ENCODE peak calls at places on chromosomes 2 and 18, in four cellular contexts. X is neuronal stem cell; D is Peyer's patch; Z is CD4-positive, alpha-beta memory T cell. V is an unnamed sample.

GRCh38 chr2:117982376-117983033 is 31.4 kb downstream of the CCDC93 start:
- DNase-seq in X (no peak), D (no peak), Z (no peak), V (no peak)

GRCh38 chr2:128504242-128505149 is 185.8 kb upstream of the HS6ST1 start:
- DNase-seq in X (no peak), D (peak; percentile 73), Z (no peak), V (no peak)

GRCh38 chr2:10316336-10316735 is 13.6 kb downstream of the HPCAL1 start:
- DNase-seq in X (no peak), D (no peak), Z (no peak), V (no peak)

GRCh38 chr2:57396364-57397098 is 650.1 kb upstream of the VRK2 start:
- DNase-seq in X (no peak), D (no peak), Z (no peak), V (no peak)

GRCh38 chr18:48862116-48862515 is 88.6 kb downstream of the SMAD7 start:
- DNase-seq in X (no peak), D (no peak), Z (no peak), V (no peak)

GRCh38 chr2:65688166-65688886 is 255.9 kb upstream of the SPRED2 start:
- DNase-seq in X (no peak), D (no peak), Z (no peak), V (no peak)

GRCh38 chr18:23281626-23282436 is 146.5 kb downstream of the CABLES1 start:
- DNase-seq in X (no peak), D (no peak), Z (no peak), V (no peak)

GRCh38 chr2:107542314-107542740 is 284.4 kb upstream of the RGPD4 start:
- DNase-seq in X (no peak), D (no peak), Z (no peak), V (no peak)

GRCh38 chr2:69762513-69763494 is 20.9 kb downstream of the ANXA4 start:
- DNase-seq in X (no peak), D (no peak), Z (no peak), V (no peak)

GRCh38 chr2:184468826-184469225 is 129.5 kb upstream of the ZNF804A start:
- DNase-seq in X (no peak), D (no peak), Z (no peak), V (no peak)

GRCh38 chr18:9726936-9727335 is 18.8 kb downstream of the RAB31 start:
- DNase-seq in X (no peak), D (peak; percentile 23), Z (no peak), V (no peak)

GRCh38 chr2:190664240-190664639 is 15.4 kb downstream of the NAB1 start:
- DNase-seq in X (no peak), D (no peak), Z (no peak), V (no peak)

GRCh38 chr2:10167316-10167715 is 44.8 kb downstream of the RRM2 start:
- DNase-seq in X (no peak), D (no peak), Z (no peak), V (no peak)

GRCh38 chr2:203714112-203714511 is 7.7 kb downstream of the CD28 start:
- DNase-seq in X (no peak), D (no peak), Z (no peak), V (no peak)

GRCh38 chr18:3645384-3646156 is 195.6 kb downstream of the TGIF1 start:
- DNase-seq in X (no peak), D (no peak), Z (no peak), V (no peak)

GRCh38 chr2:12697617-12698016 is 19.1 kb upstream of the TRIB2 start:
- DNase-seq in X (no peak), D (no peak), Z (no peak), V (no peak)

GRCh38 chr2:178193496-178193822 is 853 bp upstream of the OSBPL6 start:
- DNase-seq in X (no peak), D (no peak), Z (no peak), V (no peak)

GRCh38 chr2:118168606-118169005 is 80.3 kb downstream of the INSIG2 start:
- DNase-seq in X (no peak), D (no peak), Z (no peak), V (no peak)

GRCh38 chr2:137957033-137957432 is 7.2 kb upstream of the HNMT start:
- DNase-seq in X (no peak), D (no peak), Z (no peak), V (no peak)

GRCh38 chr2:85258194-85258605 is 69.6 kb downstream of the TGOLN2 start:
- DNase-seq in X (no peak), D (no peak), Z (no peak), V (no peak)

GRCh38 chr2:156852681-156853080 is 404.8 kb upstream of the GALNT5 start:
- DNase-seq in X (no peak), D (no peak), Z (no peak), V (no peak)

GRCh38 chr2:208406474-208407451 is at the start of gene PTH2R:
- DNase-seq in X (peak; percentile 29), D (no peak), Z (no peak), V (no peak)

GRCh38 chr2:38315707-38316333 is 61.3 kb downstream of the ATL2 start:
- DNase-seq in X (peak; percentile 41), D (no peak), Z (no peak), V (no peak)

GRCh38 chr18:48781041-48781989 is 169.4 kb downstream of the SMAD7 start:
- DNase-seq in X (peak; percentile 40), D (peak; percentile 75), Z (no peak), V (no peak)

GRCh38 chr18:33804258-33804657 is 226.2 kb downstream of the ASXL3 start:
- DNase-seq in X (no peak), D (no peak), Z (no peak), V (no peak)

GRCh38 chr2:84879595-84880394 is 1.1 kb downstream of the TRABD2A start:
- DNase-seq in X (no peak), D (peak; percentile 75), Z (no peak), V (no peak)

GRCh38 chr2:3434005-3434404 is 54.5 kb downstream of the TRAPPC12 start:
- DNase-seq in X (no peak), D (no peak), Z (no peak), V (no peak)

GRCh38 chr2:228181098-228182019 is at the start of gene SPHKAP:
- DNase-seq in X (peak; percentile 21), D (no peak), Z (no peak), V (no peak)

GRCh38 chr18:34886162-34886561 is 155.1 kb upstream of the MAPRE2 start:
- DNase-seq in X (no peak), D (no peak), Z (no peak), V (no peak)

GRCh38 chr2:197496695-197497094 is 2.9 kb downstream of the HSPD1 start:
- DNase-seq in X (no peak), D (no peak), Z (no peak), V (no peak)

GRCh38 chr2:109335586-109336266 is 206.7 kb downstream of the SH3RF3 start:
- DNase-seq in X (no peak), D (peak; percentile 43), Z (no peak), V (no peak)

GRCh38 chr18:907171-907879 is 2.7 kb downstream of the ADCYAP1 start:
- DNase-seq in X (no peak), D (no peak), Z (no peak), V (no peak)

GRCh38 chr18:22115573-22115972 is 53.8 kb upstream of the GATA6 start:
- DNase-seq in X (no peak), D (peak; percentile 47), Z (no peak), V (no peak)

GRCh38 chr2:23380562-23381065 is 4.4 kb upstream of the KLHL29 start:
- DNase-seq in X (no peak), D (no peak), Z (peak; percentile 50), V (peak; percentile 23)

GRCh38 chr2:75098856-75099255 is 100.5 kb downstream of the TACR1 start:
- DNase-seq in X (peak; percentile 30), D (no peak), Z (no peak), V (no peak)

GRCh38 chr2:2797797-2798196 is 466.7 kb upstream of the MYT1L start:
- DNase-seq in X (no peak), D (no peak), Z (no peak), V (no peak)

DNA sequence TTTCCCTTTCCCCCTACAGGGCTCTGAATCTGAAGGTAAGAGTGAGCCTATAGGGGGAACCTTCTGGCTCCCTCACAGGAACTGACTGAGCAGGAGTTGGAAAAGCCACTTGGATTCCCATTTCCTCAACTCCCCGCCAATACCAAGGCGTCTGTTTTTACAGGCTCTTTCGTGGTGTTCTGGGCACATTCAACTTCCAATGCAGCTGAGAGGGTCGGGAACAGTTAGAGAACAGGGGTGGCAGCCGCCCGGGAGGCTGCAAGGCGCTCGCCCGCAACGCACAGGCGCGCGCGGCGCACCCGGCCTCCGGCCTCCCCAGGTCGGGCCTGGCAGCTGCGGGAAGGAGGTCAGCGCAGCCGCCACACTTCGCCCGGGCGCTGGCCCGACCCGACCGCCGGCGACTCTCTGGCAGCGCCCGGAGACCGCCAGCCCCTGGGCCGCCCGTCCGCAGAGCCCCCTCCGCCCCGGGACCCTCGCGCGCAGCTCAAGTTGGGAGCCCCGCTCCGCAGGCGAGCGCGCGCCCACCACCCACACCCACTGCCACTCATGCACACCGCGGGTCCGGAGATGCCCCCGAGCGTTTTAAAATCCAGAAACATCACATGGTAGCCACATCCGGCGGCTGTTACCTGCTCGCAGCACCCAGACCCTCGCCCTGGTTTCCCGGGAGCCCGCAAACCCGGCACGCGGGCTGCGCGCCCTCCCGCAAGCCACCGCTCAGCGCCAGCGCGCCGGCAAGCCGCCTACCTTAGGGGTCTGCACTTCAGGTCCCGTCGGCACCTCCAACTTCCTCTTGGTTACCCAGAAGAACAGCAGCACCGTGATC is 816 bp downstream of the GALNT14 start:
- DNase-seq in X (peak; percentile 14), D (peak; percentile 48), Z (no peak), V (no peak)
- H3K27me3 ChIP-seq in X (peaks cover 97% of the 10 kb centered on the region), D (no peaks in the 10 kb centered on the region), Z (peaks cover 22% of the 10 kb centered on the region), V (peaks cover 26% of the 10 kb centered on the region)

DNA sequence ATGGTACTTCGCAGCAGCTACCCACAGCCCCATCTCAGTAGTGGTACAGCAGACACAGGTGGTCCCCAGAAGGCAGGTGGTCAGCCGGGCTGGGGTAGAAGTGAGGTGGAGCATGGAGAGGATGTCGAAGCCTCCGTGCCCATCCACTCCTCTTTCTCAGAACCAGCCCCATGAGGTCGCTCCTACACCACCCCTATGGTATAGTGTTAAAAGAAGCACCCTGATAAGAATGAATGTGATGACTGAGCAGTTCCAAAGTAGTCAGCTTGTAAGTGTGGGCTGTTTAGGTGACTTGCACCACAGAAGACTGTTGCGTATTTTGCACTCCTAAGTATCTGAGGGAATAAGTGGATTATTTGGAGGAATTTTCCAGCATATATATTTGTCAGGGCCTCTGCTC is 111.3 kb downstream of the WDSUB1 start:
- DNase-seq in X (no peak), D (no peak), Z (no peak), V (no peak)
- H3K4me1 ChIP-seq in X (peaks cover 5% of the 10 kb centered on the region), D (no peaks in the 10 kb centered on the region), Z (no peaks in the 10 kb centered on the region), V (no peaks in the 10 kb centered on the region)

DNA sequence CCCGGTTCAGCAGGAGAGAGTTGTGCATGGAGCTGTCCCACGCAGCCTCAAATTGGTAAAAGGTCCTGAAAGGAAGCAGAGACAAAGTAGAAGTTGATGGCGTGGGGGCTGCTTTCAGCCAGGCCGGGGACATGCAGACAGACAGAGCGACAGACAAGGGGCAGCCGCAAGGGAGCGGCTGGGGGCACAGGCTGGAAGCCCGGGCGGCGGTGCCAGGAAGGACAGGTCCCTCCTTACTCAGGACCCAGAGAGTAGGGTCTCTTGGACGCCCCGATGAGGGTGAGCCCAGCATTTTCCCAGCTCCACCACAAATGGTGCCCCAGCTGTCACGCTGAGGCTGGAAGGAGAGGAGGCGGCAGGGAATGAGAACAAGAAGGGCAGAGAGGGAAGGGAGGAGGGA is 35.2 kb downstream of the AQP12A start:
- DNase-seq in X (no peak), D (no peak), Z (no peak), V (no peak)
- H3K27me3 ChIP-seq in X (no peaks in the 10 kb centered on the region), D (no peaks in the 10 kb centered on the region), Z (no peaks in the 10 kb centered on the region), V (no peaks in the 10 kb centered on the region)

DNA sequence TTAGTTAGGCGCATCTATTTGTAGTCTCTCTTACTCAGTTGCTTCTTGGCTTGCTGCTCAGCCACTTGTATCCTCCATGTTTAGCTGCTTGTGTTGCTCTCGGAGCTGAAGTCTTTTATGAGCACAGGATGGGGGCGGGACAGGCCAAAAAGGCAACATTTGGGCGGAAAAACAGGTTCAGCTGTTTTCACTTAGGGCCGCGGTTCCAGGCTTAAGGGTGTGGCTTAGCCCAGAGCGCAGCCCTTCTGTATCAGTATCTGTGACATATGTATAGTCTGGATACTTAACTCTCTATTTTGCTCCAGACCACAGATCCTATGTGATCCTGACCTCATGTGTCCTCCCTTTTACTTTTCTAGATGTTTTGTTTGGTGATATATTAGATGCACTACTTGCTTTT is 763.5 kb downstream of the SUCLG1 start:
- DNase-seq in X (no peak), D (no peak), Z (no peak), V (no peak)
- H3K4me1 ChIP-seq in X (peaks cover 2% of the 10 kb centered on the region), D (no peaks in the 10 kb centered on the region), Z (no peaks in the 10 kb centered on the region), V (no peaks in the 10 kb centered on the region)